ENCODE peak calls at places on chromosomes 6 and 20, in seven cellular contexts. Z, J, Y, S, U, D and F are unnamed samples. For H3K4me1 and H3K27me3, the result is how much of the 10 kb centered on the place peaks cover.

GRCh38 chr6:163897030-163897429 is 482.5 kb downstream of the QKI start:
- DNase-seq in U (no peak), Y (peak), Z (no peak), S (no peak), D (peak), J (no peak), F (peak)

GRCh38 chr6:44956426-44956825 is 371.7 kb upstream of the RUNX2 start:
- DNase-seq in S (no peak), Y (peak), J (no peak), D (peak), U (no peak), Z (no peak), F (no peak)

GRCh38 chr20:35506872-35507638 is 22.4 kb downstream of the C20orf173 start:
- DNase-seq in S (no peak), Y (no peak), D (peak), J (no peak), Z (no peak), U (no peak), F (no peak)

GRCh38 chr20:11676618-11677289 is 240.9 kb upstream of the BTBD3 start:
- DNase-seq in D (peak), Z (no peak), U (peak), Y (peak), S (no peak), J (peak), F (peak)

GRCh38 chr6:37036146-37036545 is 30.7 kb downstream of the FGD2 start:
- DNase-seq in J (no peak), S (no peak), Z (no peak), D (no peak), Y (no peak), U (no peak), F (no peak)

GRCh38 chr6:11428895-11429294 is 108.7 kb upstream of the TMEM170B start:
- DNase-seq in D (peak), Z (no peak), U (no peak), J (no peak), S (no peak), Y (peak), F (no peak)

GRCh38 chr6:10510592-10511367 is 10.4 kb upstream of the GCNT2 start:
- DNase-seq in J (peak), D (peak), Y (no peak), S (peak), Z (no peak), U (peak), F (peak)

GRCh38 chr6:3438190-3439167 is 18.4 kb downstream of the SLC22A23 start:
- DNase-seq in Y (peak), D (peak), J (peak), S (peak), U (no peak), Z (no peak), F (no peak)

GRCh38 chr20:36773123-36773547 is 428 bp downstream of the DSN1 start:
- DNase-seq in U (no peak), J (no peak), Y (no peak), S (no peak), Z (no peak), D (no peak), F (no peak)

GRCh38 chr20:53786071-53786444 is 192.4 kb upstream of the ZNF217 start:
- DNase-seq in Y (no peak), D (no peak), J (no peak), Z (no peak), S (no peak), U (no peak), F (no peak)

GRCh38 chr20:37323985-37324384 is 22.0 kb upstream of the SRC start:
- DNase-seq in S (no peak), Y (peak), J (no peak), U (no peak), Z (no peak), D (peak), F (no peak)

GRCh38 chr20:47318596-47319516 is 37.6 kb downstream of the ZMYND8 start:
- DNase-seq in S (peak), U (peak), Z (no peak), J (peak), D (peak), Y (peak), F (peak)

GRCh38 chr20:33518071-33518470 is 28.2 kb downstream of the CBFA2T2 start:
- DNase-seq in S (no peak), J (peak), Z (no peak), Y (peak), D (peak), U (no peak), F (no peak)

GRCh38 chr20:50305636-50306477 is 115.2 kb downstream of the CEBPB start:
- DNase-seq in J (peak), Z (no peak), S (no peak), Y (no peak), D (no peak), U (no peak), F (no peak)

GRCh38 chr20:45944151-45944964 is 9.9 kb downstream of the PCIF1 start:
- DNase-seq in Y (peak), J (no peak), U (no peak), S (no peak), D (no peak), Z (no peak), F (no peak)

GRCh38 chr6:112337209-112337638 is 9.9 kb upstream of the RFPL4B start:
- DNase-seq in S (peak), Y (peak), J (peak), U (peak), D (peak), Z (no peak), F (peak)

GRCh38 chr6:144325232-144325631 is 40.1 kb downstream of the UTRN start:
- DNase-seq in Z (no peak), D (no peak), S (no peak), U (no peak), Y (no peak), J (no peak), F (no peak)

GRCh38 chr6:5723905-5724691 is 282.6 kb downstream of the NRN1 start:
- DNase-seq in J (no peak), D (no peak), S (peak), Z (no peak), Y (no peak), U (no peak), F (no peak)

GRCh38 chr20:1462001-1462400 is 4.6 kb downstream of the NSFL1C start:
- DNase-seq in Z (no peak), D (no peak), S (no peak), U (no peak), J (no peak), Y (no peak), F (no peak)

GRCh38 chr20:1463971-1464570 is 2.6 kb downstream of the NSFL1C start:
- DNase-seq in U (no peak), J (no peak), Z (no peak), S (no peak), D (no peak), Y (no peak), F (peak)

GRCh38 chr20:1460275-1460674 is 6.4 kb downstream of the NSFL1C start:
- DNase-seq in Y (no peak), S (no peak), J (no peak), U (no peak), Z (no peak), D (no peak), F (no peak)

GRCh38 chr20:1465470-1466210 is 1.0 kb downstream of the NSFL1C start:
- DNase-seq in Y (peak), U (no peak), D (peak), J (no peak), Z (no peak), S (no peak), F (no peak)

DNA sequence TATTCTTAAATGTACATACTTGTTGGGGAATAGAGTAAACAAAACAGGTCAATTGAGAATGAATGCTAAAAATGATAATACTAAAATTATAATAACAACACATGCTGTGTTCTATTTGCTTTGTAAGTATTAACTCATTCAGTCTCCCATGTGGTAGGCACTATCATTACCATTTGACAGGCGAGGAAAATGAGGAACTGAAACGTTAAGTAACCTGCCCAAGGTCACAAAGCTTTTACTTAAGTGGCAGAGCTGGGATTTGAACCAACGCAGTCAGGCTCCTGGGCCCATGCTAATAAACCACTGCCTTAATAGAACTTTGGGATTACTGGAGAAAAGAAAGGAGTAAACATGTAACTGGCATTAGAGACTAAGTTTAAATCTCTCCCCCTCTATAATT is 3.8 kb downstream of the NSFL1C start:
- DNase-seq in Z (no peak), U (no peak), J (no peak), S (no peak), D (no peak), Y (no peak), F (no peak)
- H3K4me1 ChIP-seq in Z (under half), U (under half), J (under half), S (under half), D (under half), Y (under half), F (under half)

GRCh38 chr20:38731738-38732113 is 7.4 kb downstream of the SLC32A1 start:
- DNase-seq in U (no peak), D (no peak), S (no peak), Z (no peak), Y (no peak), J (no peak), F (no peak)

GRCh38 chr20:38730167-38730988 is 6.1 kb downstream of the SLC32A1 start:
- DNase-seq in J (no peak), U (no peak), Y (no peak), D (no peak), Z (no peak), S (no peak), F (no peak)

GRCh38 chr20:38729767-38730166 is 5.5 kb downstream of the SLC32A1 start:
- DNase-seq in Z (no peak), J (no peak), S (no peak), U (no peak), Y (no peak), D (no peak), F (no peak)

GRCh38 chr20:38732981-38733380 is 8.7 kb downstream of the SLC32A1 start:
- DNase-seq in J (no peak), Z (no peak), D (no peak), Y (no peak), S (no peak), U (no peak), F (no peak)

DNA sequence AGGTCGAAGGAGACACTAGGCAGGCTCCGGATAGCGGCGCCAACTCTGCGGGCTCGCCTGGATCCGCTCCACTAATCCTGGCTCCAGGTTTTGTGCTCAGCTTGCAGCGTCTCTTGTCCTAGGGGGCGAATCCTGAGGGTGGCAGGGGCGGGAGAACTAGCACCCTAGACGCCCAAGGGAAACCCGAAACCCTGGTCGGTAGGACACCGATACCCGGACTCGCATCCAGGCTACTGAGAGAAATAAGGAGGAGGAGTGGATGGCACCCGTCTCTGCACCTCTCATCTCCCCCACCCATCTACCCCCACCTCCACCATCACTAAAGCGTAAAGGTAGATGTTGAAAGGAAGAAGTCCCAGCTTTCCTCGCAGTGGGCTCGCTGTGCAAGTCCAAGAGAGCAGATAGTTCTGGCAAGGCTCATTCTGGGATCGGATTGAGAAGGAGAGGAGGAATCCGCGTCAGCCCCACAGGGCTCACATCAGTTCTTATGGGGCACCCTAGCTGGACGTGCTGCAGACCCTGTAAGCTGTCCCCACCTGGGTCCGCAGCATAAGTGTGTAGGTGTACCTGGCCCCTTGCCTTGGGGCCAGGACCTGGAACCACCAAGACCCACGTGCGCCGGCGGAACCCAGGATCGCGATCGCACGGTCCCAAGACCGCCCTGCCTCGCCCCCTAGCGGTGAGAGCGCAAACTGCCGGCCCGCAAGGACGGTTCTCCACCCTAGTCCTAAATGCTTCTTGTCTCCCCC is 6.9 kb downstream of the SLC32A1 start:
- DNase-seq in S (no peak), J (peak), Z (no peak), U (peak), Y (peak), D (peak), F (peak)
- H3K27me3 ChIP-seq in S (under half), J (half or more), Z (half or more), U (under half), Y (half or more), D (half or more), F (under half)

GRCh38 chr6:159126590-159126989 is 42.6 kb upstream of the FNDC1 start:
- DNase-seq in S (no peak), J (peak), Y (no peak), D (no peak), U (peak), Z (no peak), F (peak)
- H3K27ac ChIP-seq in S (no peak), J (peak), Y (no peak), D (no peak), U (peak), Z (no peak), F (peak)

GRCh38 chr6:30781697-30782424 is 37.5 kb upstream of the IER3 start:
- DNase-seq in D (peak), Z (peak), J (peak), Y (peak), S (peak), U (peak), F (peak)
- H3K4me1 ChIP-seq in D (under half), Z (under half), J (under half), Y (under half), S (under half), U (half or more), F (under half)

GRCh38 chr20:3663031-3663701 is at the start of gene GFRA4:
- DNase-seq in D (no peak), J (no peak), Z (no peak), S (peak), U (no peak), Y (no peak), F (no peak)
- H3K27me3 ChIP-seq in D (half or more), J (under half), Z (under half), S (under half), U (under half), Y (under half), F (under half)